ENCODE peak calls at places on chromosomes 7 and 10, in six cellular contexts. G, C, T, A, E and M are unnamed samples.

GRCh38 chr7:76303829-76304505 is 1.5 kb downstream of the HSPB1 start:
- DNase-seq in G (no peak), C (no peak), T (peak; percentile 58), A (no peak), E (no peak), M (no peak)

GRCh38 chr7:42744746-42745145 is 167.1 kb downstream of the C7orf25 start:
- DNase-seq in G (no peak), C (no peak), T (no peak), A (no peak), E (no peak), M (no peak)

GRCh38 chr10:69051303-69051702 is 36.6 kb upstream of the SRGN start:
- DNase-seq in G (no peak), C (no peak), T (no peak), A (no peak), E (no peak), M (peak; percentile 31)

GRCh38 chr7:40595832-40596231 is 461.0 kb downstream of the SUGCT start:
- DNase-seq in G (no peak), C (no peak), T (no peak), A (no peak), E (no peak), M (no peak)

GRCh38 chr10:78384021-78384420 is 350.4 kb downstream of the RPS24 start:
- DNase-seq in G (no peak), C (no peak), T (no peak), A (no peak), E (no peak), M (no peak)

GRCh38 chr7:1510780-1511154 is 6.6 kb upstream of the INTS1 start:
- DNase-seq in G (no peak), C (no peak), T (no peak), A (no peak), E (no peak), M (no peak)

GRCh38 chr7:113763226-113763625 is 155.6 kb downstream of the PPP1R3A start:
- DNase-seq in G (no peak), C (no peak), T (no peak), A (no peak), E (no peak), M (no peak)

GRCh38 chr7:127413962-127414361 is 21.5 kb upstream of the ZNF800 start:
- DNase-seq in G (no peak), C (no peak), T (no peak), A (no peak), E (no peak), M (no peak)

GRCh38 chr7:131741446-131741845 is 185.0 kb upstream of the PODXL start:
- DNase-seq in G (no peak), C (no peak), T (no peak), A (no peak), E (no peak), M (no peak)

GRCh38 chr7:45347804-45348203 is 190.2 kb downstream of the RAMP3 start:
- DNase-seq in G (peak; percentile 23), C (no peak), T (peak; percentile 10), A (no peak), E (no peak), M (peak; percentile 14)

GRCh38 chr7:92773808-92774207 is 62.6 kb downstream of the CDK6 start:
- DNase-seq in G (no peak), C (no peak), T (no peak), A (no peak), E (no peak), M (no peak)

GRCh38 chr7:135974667-135975066 is 2.5 kb downstream of the MTPN start:
- DNase-seq in G (no peak), C (no peak), T (no peak), A (no peak), E (no peak), M (no peak)

GRCh38 chr7:37455081-37455480 is 6.4 kb upstream of the ELMO1 start:
- DNase-seq in G (no peak), C (no peak), T (no peak), A (no peak), E (no peak), M (no peak)

GRCh38 chr7:129951076-129952011 is 1.4 kb downstream of the UBE2H start:
- DNase-seq in G (no peak), C (peak; percentile 47), T (no peak), A (peak; percentile 38), E (no peak), M (peak; percentile 11)

GRCh38 chr7:127872122-127872521 is 159.1 kb downstream of the LRRC4 start:
- DNase-seq in G (no peak), C (no peak), T (no peak), A (no peak), E (no peak), M (no peak)

GRCh38 chr7:11212816-11213215 is 239.1 kb downstream of the PHF14 start:
- DNase-seq in G (no peak), C (no peak), T (peak; percentile 21), A (no peak), E (no peak), M (no peak)

GRCh38 chr7:26153823-26154783 is 2.1 kb downstream of the NFE2L3 start:
- DNase-seq in G (peak; percentile 66), C (peak; percentile 34), T (no peak), A (peak; percentile 21), E (peak; percentile 77), M (peak; percentile 52)

GRCh38 chr10:43075612-43076003 is 1.3 kb upstream of the RET start:
- DNase-seq in G (no peak), C (peak; percentile 39), T (peak; percentile 48), A (no peak), E (no peak), M (no peak)

GRCh38 chr10:102436312-102436711 is 3.9 kb upstream of the CUEDC2 start:
- DNase-seq in G (no peak), C (no peak), T (no peak), A (no peak), E (no peak), M (no peak)

GRCh38 chr10:102435529-102436233 is 3.3 kb upstream of the CUEDC2 start:
- DNase-seq in G (no peak), C (no peak), T (no peak), A (no peak), E (no peak), M (no peak)

GRCh38 chr10:102433619-102434046 is 1.3 kb upstream of the CUEDC2 start:
- DNase-seq in G (no peak), C (no peak), T (no peak), A (no peak), E (no peak), M (no peak)

GRCh38 chr10:102435098-102435497 is 2.7 kb upstream of the CUEDC2 start:
- DNase-seq in G (no peak), C (no peak), T (no peak), A (no peak), E (no peak), M (no peak)

GRCh38 chr10:102434251-102434913 is 2.0 kb upstream of the CUEDC2 start:
- DNase-seq in G (no peak), C (no peak), T (no peak), A (no peak), E (no peak), M (no peak)
- H3K4me3 ChIP-seq in G (no peak overlapping the region), C (no peak overlapping the region), T (no peak overlapping the region), A (no peak overlapping the region), E (no peak overlapping the region), M (no peak overlapping the region)

GRCh38 chr10:12605580-12606405 is 256.4 kb downstream of the CAMK1D start:
- DNase-seq in G (peak; percentile 81), C (peak; percentile 8), T (peak; percentile 79), A (peak; percentile 61), E (peak; percentile 80), M (peak; percentile 34)
- H3K27ac ChIP-seq in G (peak overlapping the region; percentile 51), C (no peak overlapping the region), T (peak overlapping the region; percentile 75), A (peak overlapping the region; percentile 39), E (peak overlapping the region; percentile 61), M (no peak overlapping the region)

DNA sequence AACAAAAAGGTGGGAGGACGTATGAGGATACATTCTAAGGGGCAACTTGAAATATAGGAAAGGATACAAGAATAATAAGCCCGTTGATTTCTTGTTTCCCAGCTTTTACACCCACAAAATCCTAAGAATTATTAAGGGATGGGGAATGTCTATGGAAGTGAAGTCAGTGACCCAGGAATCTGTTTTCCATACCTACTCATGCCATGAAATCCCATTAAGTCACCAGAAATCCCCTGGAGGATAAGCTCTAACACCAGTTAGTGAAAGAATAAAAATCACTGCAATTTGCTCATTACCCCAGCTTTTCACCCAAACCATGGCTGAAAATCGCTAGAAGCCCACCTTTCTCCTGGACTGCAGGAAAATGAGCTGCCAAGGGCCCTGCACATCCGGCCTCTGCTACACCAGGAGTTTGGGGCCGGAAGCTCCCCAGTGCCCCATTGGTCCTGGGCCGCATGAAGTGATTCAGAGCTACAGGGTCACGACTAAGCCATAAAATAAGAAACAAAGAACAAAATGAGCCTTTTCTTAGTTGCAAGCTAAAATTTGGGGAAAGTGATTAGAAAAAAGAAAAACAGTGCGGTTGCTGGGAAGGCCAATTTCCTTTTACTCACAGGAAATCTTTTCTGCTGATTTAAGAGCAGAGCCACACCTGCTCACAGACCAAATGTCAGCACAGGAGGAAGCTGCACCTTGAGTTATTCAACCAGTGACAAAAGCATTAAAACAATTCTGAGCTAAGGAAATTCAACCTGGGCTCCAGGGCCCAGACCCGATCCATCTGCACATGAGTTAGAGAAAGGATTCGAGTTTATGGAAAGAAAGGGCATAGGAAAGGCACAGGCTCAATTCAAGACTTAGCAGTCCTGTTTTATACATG is 40.3 kb downstream of the HIPK2 start:
- DNase-seq in G (no peak), C (no peak), T (no peak), A (no peak), E (no peak), M (no peak)
- H3K4me3 ChIP-seq in G (no peak overlapping the region), C (no peak overlapping the region), T (no peak overlapping the region), A (no peak overlapping the region), E (no peak overlapping the region), M (no peak overlapping the region)

DNA sequence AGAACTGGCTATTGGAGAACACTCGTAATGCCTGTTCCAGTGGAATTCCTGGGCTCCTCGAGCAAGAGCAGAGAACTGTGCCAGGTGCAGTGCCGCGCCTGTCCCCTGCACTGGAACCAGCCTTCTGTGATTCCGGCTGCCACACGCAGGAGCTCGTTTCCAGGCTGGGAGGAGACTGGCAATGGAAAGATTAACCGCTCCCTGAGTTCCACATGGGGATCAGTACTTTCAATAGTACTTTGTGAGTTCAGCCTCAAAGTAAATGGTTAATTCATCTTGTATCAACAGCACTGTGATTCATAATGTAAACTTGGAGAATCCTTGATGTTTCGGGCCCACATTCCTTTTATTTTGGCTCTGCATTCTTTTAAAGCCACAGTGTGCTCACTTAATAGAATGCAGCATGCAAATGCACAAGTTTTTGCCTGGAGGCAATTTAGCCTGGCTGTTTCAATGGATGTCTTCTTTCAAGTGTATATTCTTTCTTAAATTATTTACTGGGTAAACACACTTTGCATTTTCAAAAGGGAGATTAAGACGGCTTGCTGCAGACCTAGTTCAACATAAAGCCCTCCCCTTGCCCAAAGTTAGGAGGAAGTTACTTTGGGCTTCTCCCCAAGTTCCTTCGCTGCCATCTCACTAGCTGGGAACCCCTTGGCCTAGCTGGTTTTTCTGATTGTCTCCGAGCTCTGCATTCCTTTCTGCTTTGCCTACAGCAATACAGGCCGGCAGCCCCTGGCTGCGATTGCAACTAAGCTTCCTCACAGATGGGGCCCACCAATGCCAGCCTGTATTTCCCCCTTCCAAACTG is 138.1 kb upstream of the TCF7L2 start:
- DNase-seq in G (peak; percentile 72), C (peak; percentile 54), T (peak; percentile 96), A (no peak), E (peak; percentile 75), M (peak; percentile 89)
- H3K27ac ChIP-seq in G (peak overlapping the region; percentile 88), C (no peak overlapping the region), T (peak overlapping the region; percentile 84), A (no peak overlapping the region), E (peak overlapping the region; percentile 60), M (peak overlapping the region; percentile 37)

DNA sequence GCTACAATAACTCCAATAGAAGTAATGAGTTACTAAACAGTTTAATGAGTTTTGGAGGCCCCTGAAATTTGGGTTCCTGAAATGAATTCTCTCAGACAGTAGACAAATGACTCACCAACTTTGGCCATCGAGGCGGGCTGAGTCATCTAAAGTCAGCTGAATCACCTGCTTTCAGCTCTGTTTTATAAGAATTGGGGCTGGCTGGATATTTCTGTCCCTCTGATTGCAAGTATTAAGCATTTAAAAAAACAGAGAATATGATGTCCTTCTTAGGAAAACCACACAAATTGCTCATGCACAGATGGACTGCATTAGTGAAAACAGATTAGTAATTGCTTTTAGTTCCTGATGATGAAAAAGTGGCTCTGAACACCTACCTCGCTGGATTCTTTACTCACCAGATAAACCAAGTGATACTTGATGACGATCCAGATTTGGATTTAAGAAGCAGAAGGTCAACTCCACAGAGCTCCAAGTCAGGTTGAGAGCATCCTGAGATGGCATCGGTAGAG is 59.1 kb downstream of the ZNF365 start:
- DNase-seq in G (peak; percentile 64), C (no peak), T (peak; percentile 80), A (peak; percentile 45), E (no peak), M (peak; percentile 97)
- H3K4me3 ChIP-seq in G (peak overlapping the region; percentile 6), C (no peak overlapping the region), T (no peak overlapping the region), A (no peak overlapping the region), E (no peak overlapping the region), M (no peak overlapping the region)